ENCODE peak calls at places on chromosomes 13 and 19, in four cellular contexts. One of them, this sample, is unnamed.

GRCh38 chr19:16594131-16594586 is 21.9 kb upstream of the SLC35E1 start:
- DNase-seq in AG09309: no peak
- DNase-seq in ecto neural progenitor cell: no peak
- DNase-seq in CD8-positive, alpha-beta memory T cell: peak; percentile 64
- DNase-seq in this sample: peak; percentile 68

GRCh38 chr13:102033316-102033715 is 368.5 kb downstream of the FGF14 start:
- DNase-seq in AG09309: no peak
- DNase-seq in ecto neural progenitor cell: no peak
- DNase-seq in CD8-positive, alpha-beta memory T cell: no peak
- DNase-seq in this sample: no peak

GRCh38 chr19:18020212-18021067 is 12.5 kb downstream of the ARRDC2 start:
- DNase-seq in AG09309: no peak
- DNase-seq in ecto neural progenitor cell: no peak
- DNase-seq in CD8-positive, alpha-beta memory T cell: no peak
- DNase-seq in this sample: no peak

GRCh38 chr19:5624154-5624663 is 1.3 kb downstream of the SAFB start:
- DNase-seq in ecto neural progenitor cell: no peak
- DNase-seq in AG09309: no peak
- DNase-seq in CD8-positive, alpha-beta memory T cell: no peak
- DNase-seq in this sample: no peak

GRCh38 chr13:107296804-107297203 is 728.9 kb upstream of the ARGLU1 start:
- DNase-seq in CD8-positive, alpha-beta memory T cell: no peak
- DNase-seq in ecto neural progenitor cell: no peak
- DNase-seq in AG09309: no peak
- DNase-seq in this sample: no peak

GRCh38 chr19:17665058-17665457 is 23.1 kb downstream of the UNC13A start:
- DNase-seq in CD8-positive, alpha-beta memory T cell: no peak
- DNase-seq in AG09309: no peak
- DNase-seq in ecto neural progenitor cell: no peak
- DNase-seq in this sample: no peak

GRCh38 chr19:7900931-7901330 is 2.7 kb upstream of the MAP2K7 start:
- DNase-seq in CD8-positive, alpha-beta memory T cell: no peak
- DNase-seq in AG09309: no peak
- DNase-seq in ecto neural progenitor cell: no peak
- DNase-seq in this sample: no peak

GRCh38 chr19:1222394-1222793 is 15.4 kb downstream of the CBARP start:
- DNase-seq in CD8-positive, alpha-beta memory T cell: no peak
- DNase-seq in ecto neural progenitor cell: no peak
- DNase-seq in AG09309: no peak
- DNase-seq in this sample: no peak

GRCh38 chr19:11092181-11092538 is 2.9 kb downstream of the LDLR start:
- DNase-seq in AG09309: no peak
- DNase-seq in ecto neural progenitor cell: no peak
- DNase-seq in CD8-positive, alpha-beta memory T cell: peak; percentile 65
- DNase-seq in this sample: no peak

GRCh38 chr13:40221460-40222201 is 444.8 kb downstream of the FOXO1 start:
- DNase-seq in AG09309: peak; percentile 60
- DNase-seq in CD8-positive, alpha-beta memory T cell: peak; percentile 82
- DNase-seq in ecto neural progenitor cell: no peak
- DNase-seq in this sample: no peak

GRCh38 chr13:28313579-28313978 is 175.2 kb downstream of the PAN3 start:
- DNase-seq in ecto neural progenitor cell: no peak
- DNase-seq in CD8-positive, alpha-beta memory T cell: no peak
- DNase-seq in AG09309: no peak
- DNase-seq in this sample: no peak

GRCh38 chr13:60379837-60380236 is 17.2 kb upstream of the TDRD3 start:
- DNase-seq in ecto neural progenitor cell: no peak
- DNase-seq in CD8-positive, alpha-beta memory T cell: no peak
- DNase-seq in AG09309: no peak
- DNase-seq in this sample: no peak

GRCh38 chr13:52969373-52969772 is 59.2 kb upstream of the OLFM4 start:
- DNase-seq in CD8-positive, alpha-beta memory T cell: no peak
- DNase-seq in ecto neural progenitor cell: no peak
- DNase-seq in AG09309: no peak
- DNase-seq in this sample: no peak

GRCh38 chr13:99335603-99336002 is 28.4 kb upstream of the GPR183 start:
- DNase-seq in CD8-positive, alpha-beta memory T cell: no peak
- DNase-seq in ecto neural progenitor cell: no peak
- DNase-seq in AG09309: no peak
- DNase-seq in this sample: no peak

GRCh38 chr13:50740052-50740741 is 103.3 kb downstream of the DLEU7 start:
- DNase-seq in ecto neural progenitor cell: no peak
- DNase-seq in CD8-positive, alpha-beta memory T cell: no peak
- DNase-seq in AG09309: peak; percentile 42
- DNase-seq in this sample: no peak

GRCh38 chr19:13008926-13009787 is 13.9 kb downstream of the NFIX start:
- DNase-seq in AG09309: no peak
- DNase-seq in ecto neural progenitor cell: no peak
- DNase-seq in CD8-positive, alpha-beta memory T cell: no peak
- DNase-seq in this sample: no peak

GRCh38 chr13:96036515-96036914 is 16.7 kb downstream of the UGGT2 start:
- DNase-seq in ecto neural progenitor cell: no peak
- DNase-seq in AG09309: no peak
- DNase-seq in CD8-positive, alpha-beta memory T cell: no peak
- DNase-seq in this sample: no peak

GRCh38 chr13:109998808-109999528 is 212.6 kb upstream of the IRS2 start:
- DNase-seq in CD8-positive, alpha-beta memory T cell: no peak
- DNase-seq in ecto neural progenitor cell: no peak
- DNase-seq in AG09309: peak; percentile 73
- DNase-seq in this sample: no peak

GRCh38 chr13:58919551-58919950 is 1244.2 kb downstream of the DIAPH3 start:
- DNase-seq in AG09309: no peak
- DNase-seq in CD8-positive, alpha-beta memory T cell: no peak
- DNase-seq in ecto neural progenitor cell: no peak
- DNase-seq in this sample: no peak

GRCh38 chr19:49436381-49437017 is 4.8 kb downstream of the SLC17A7 start:
- DNase-seq in CD8-positive, alpha-beta memory T cell: peak; percentile 38
- DNase-seq in AG09309: no peak
- DNase-seq in ecto neural progenitor cell: peak; percentile 85
- DNase-seq in this sample: peak; percentile 40

GRCh38 chr13:24286624-24287023 is 22.8 kb upstream of the C1QTNF9 start:
- DNase-seq in AG09309: no peak
- DNase-seq in ecto neural progenitor cell: no peak
- DNase-seq in CD8-positive, alpha-beta memory T cell: no peak
- DNase-seq in this sample: no peak

GRCh38 chr13:49300716-49301589 is 53.2 kb downstream of the CDADC1 start:
- DNase-seq in AG09309: no peak
- DNase-seq in CD8-positive, alpha-beta memory T cell: peak; percentile 69
- DNase-seq in ecto neural progenitor cell: peak; percentile 59
- DNase-seq in this sample: peak; percentile 74

GRCh38 chr13:29888306-29888705 is 37.9 kb upstream of the UBL3 start:
- DNase-seq in CD8-positive, alpha-beta memory T cell: no peak
- DNase-seq in AG09309: no peak
- DNase-seq in ecto neural progenitor cell: no peak
- DNase-seq in this sample: no peak

GRCh38 chr19:18173572-18174294 is at the start of gene IFI30:
- DNase-seq in AG09309: no peak
- DNase-seq in CD8-positive, alpha-beta memory T cell: peak; percentile 42
- DNase-seq in ecto neural progenitor cell: peak; percentile 75
- DNase-seq in this sample: peak; percentile 89

GRCh38 chr13:98144501-98145350 is 1.8 kb downstream of the FARP1 start:
- DNase-seq in AG09309: peak; percentile 35
- DNase-seq in ecto neural progenitor cell: peak; percentile 70
- DNase-seq in CD8-positive, alpha-beta memory T cell: no peak
- DNase-seq in this sample: no peak

GRCh38 chr19:35167251-35168119 is 12.9 kb downstream of the FXYD5 start:
- DNase-seq in ecto neural progenitor cell: no peak
- DNase-seq in CD8-positive, alpha-beta memory T cell: no peak
- DNase-seq in AG09309: no peak
- DNase-seq in this sample: peak; percentile 38

GRCh38 chr13:42000836-42001235 is 39.9 kb upstream of the VWA8 start:
- DNase-seq in AG09309: no peak
- DNase-seq in CD8-positive, alpha-beta memory T cell: no peak
- DNase-seq in ecto neural progenitor cell: no peak
- DNase-seq in this sample: no peak

GRCh38 chr19:41969772-41970458 is 10.8 kb upstream of the RABAC1 start:
- DNase-seq in AG09309: no peak
- DNase-seq in CD8-positive, alpha-beta memory T cell: no peak
- DNase-seq in ecto neural progenitor cell: no peak
- DNase-seq in this sample: no peak

GRCh38 chr13:41458187-41458938 is 1.0 kb downstream of the RGCC start:
- DNase-seq in AG09309: no peak
- DNase-seq in CD8-positive, alpha-beta memory T cell: peak; percentile 52
- DNase-seq in ecto neural progenitor cell: peak; percentile 65
- DNase-seq in this sample: no peak

GRCh38 chr19:2537544-2537943 is 61.6 kb downstream of the GADD45B start:
- DNase-seq in AG09309: no peak
- DNase-seq in ecto neural progenitor cell: no peak
- DNase-seq in CD8-positive, alpha-beta memory T cell: no peak
- DNase-seq in this sample: no peak

GRCh38 chr13:107422421-107422820 is 792.9 kb downstream of the LIG4 start:
- DNase-seq in AG09309: no peak
- DNase-seq in CD8-positive, alpha-beta memory T cell: no peak
- DNase-seq in ecto neural progenitor cell: no peak
- DNase-seq in this sample: no peak

GRCh38 chr13:99990045-99990977 is 8.7 kb downstream of the ZIC2 start:
- DNase-seq in AG09309: no peak
- DNase-seq in ecto neural progenitor cell: peak; percentile 73
- DNase-seq in CD8-positive, alpha-beta memory T cell: no peak
- DNase-seq in this sample: no peak

GRCh38 chr19:38912600-38913514 is 871 bp upstream of the CCER2 start:
- DNase-seq in CD8-positive, alpha-beta memory T cell: no peak
- DNase-seq in ecto neural progenitor cell: no peak
- DNase-seq in AG09309: no peak
- DNase-seq in this sample: no peak

GRCh38 chr19:18205180-18205915 is 1.5 kb upstream of the RAB3A start:
- DNase-seq in AG09309: peak; percentile 39
- DNase-seq in ecto neural progenitor cell: peak; percentile 74
- DNase-seq in CD8-positive, alpha-beta memory T cell: no peak
- DNase-seq in this sample: peak; percentile 63